ENCODE peak calls at places on chromosomes 7 and 10, in four cellular contexts. I is K562, B is GM12878, H is HepG2. L is an unnamed sample.

GRCh38 chr10:84195044-84195830 is 900 bp downstream of the CDHR1 start:
- DNase-seq in H (no peak), I (no peak), B (no peak), L (no peak)

GRCh38 chr7:26954929-26955328 is 90.5 kb upstream of the SKAP2 start:
- DNase-seq in I (no peak), B (no peak), H (no peak), L (no peak)

GRCh38 chr10:630581-631073 is 58.8 kb downstream of the DIP2C start:
- DNase-seq in I (no peak), H (no peak), B (no peak), L (no peak)

GRCh38 chr7:22607180-22607579 is 107.2 kb upstream of the STEAP1B start:
- DNase-seq in B (no peak), H (no peak), I (no peak), L (no peak)

GRCh38 chr7:40219917-40220316 is 85.1 kb downstream of the SUGCT start:
- DNase-seq in H (no peak), I (no peak), B (no peak), L (no peak)

GRCh38 chr7:30683306-30683705 is 1.1 kb upstream of the CRHR2 start:
- DNase-seq in H (no peak), I (no peak), B (no peak), L (no peak)

GRCh38 chr10:52652431-52653220 is 120.0 kb downstream of the MBL2 start:
- DNase-seq in H (no peak), I (no peak), B (no peak), L (no peak)

GRCh38 chr10:108521827-108522503 is 1357.5 kb upstream of the SORCS1 start:
- DNase-seq in B (no peak), I (no peak), H (no peak), L (no peak)

GRCh38 chr7:101537935-101538595 is 91.0 kb downstream of the MYL10 start:
- DNase-seq in B (no peak), H (no peak), I (no peak), L (no peak)

GRCh38 chr7:155339474-155339873 is 41.8 kb downstream of the INSIG1 start:
- DNase-seq in B (no peak), H (no peak), I (no peak), L (no peak)

GRCh38 chr10:31936933-31937332 is 8.3 kb upstream of the ARHGAP12 start:
- DNase-seq in H (peak; percentile 58), B (no peak), I (no peak), L (no peak)

DNA sequence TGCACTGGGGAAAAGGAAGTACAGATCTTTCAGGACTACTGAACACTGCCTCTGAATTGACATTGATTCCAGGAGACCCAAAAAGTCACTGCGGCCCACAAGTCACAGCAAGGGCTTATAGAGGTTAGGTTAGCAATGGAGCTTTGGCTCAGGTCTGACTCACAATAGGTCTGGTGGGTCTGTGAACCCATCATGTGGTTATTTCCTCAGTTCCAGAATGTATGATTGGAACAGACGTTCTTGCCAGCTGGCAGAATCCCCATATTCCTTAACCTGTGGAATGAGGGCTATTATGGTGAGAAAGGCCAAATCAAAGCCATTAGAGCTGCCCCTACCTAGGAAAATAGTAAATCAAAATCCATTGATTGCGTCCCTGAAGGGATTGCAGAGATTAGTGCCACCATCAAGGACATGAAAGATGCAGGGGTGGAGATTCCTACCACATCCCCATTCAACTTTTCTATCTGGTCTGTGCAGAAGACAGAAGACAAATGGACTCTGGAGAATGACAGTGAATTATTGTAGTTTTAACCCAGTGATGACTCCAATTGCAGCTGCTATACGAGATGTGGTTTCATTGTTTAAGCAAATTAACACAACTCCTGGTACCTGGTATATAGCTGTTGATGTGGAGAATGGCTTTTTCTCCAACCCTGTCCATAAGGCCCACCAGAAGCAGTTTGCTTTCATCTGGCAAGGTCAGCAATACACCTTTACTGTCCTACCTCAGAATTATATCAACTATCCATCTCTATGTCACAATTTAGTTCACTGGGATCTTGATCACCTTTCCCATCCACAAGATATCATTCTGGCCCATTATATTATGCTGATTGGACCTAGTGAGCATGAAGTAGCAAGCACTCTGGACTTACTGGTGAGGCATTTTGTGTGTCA is 44.5 kb upstream of the PIK3CG start:
- DNase-seq in B (no peak), H (no peak), I (no peak), L (no peak)
- TF ChIP-seq SP1 in B (no peak), H (no peak), I (no peak), L (no peak)

GRCh38 chr7:105087981-105088380 is 74.0 kb downstream of the KMT2E start:
- DNase-seq in I (no peak), H (no peak), B (no peak), L (no peak)
- TF ChIP-seq KDM1A in I (no peak), H (no peak), B (no peak), L (no peak)

GRCh38 chr10:95755511-95756004 is 405 bp upstream of the ENTPD1 start:
- DNase-seq in H (peak; percentile 6), I (peak; percentile 43), B (peak; percentile 90), L (no peak)
- TF ChIP-seq SP1 in H (no peak), I (no peak), B (peak; percentile 25), L (no peak)

DNA sequence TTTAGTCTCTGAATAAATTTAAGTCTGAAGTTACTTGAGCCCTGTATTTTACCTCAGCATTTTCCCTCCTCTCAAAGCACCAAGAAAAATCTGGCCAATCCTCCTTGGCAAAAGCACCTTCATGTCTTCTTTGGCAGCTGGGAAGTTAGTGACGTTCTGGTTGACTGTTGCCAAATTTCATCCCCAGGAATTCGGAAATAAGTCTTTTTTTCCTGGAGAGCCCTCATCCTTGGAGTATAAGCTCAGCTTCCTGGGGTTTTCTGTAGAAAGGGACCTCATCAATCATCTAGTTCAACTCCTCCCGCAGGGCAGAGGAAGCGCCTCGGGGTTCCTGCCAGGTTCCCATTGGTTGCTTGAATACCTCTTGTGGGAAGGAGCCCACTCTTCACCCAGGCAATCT is 377.6 kb downstream of the PHTF2 start:
- DNase-seq in B (no peak), I (no peak), H (no peak), L (no peak)
- TF ChIP-seq KDM1A in B (no peak), I (no peak), H (no peak), L (no peak)

GRCh38 chr10:89516149-89516832 is 19.1 kb downstream of the SLC16A12 start:
- DNase-seq in I (peak; percentile 3), H (no peak), B (no peak), L (no peak)

GRCh38 chr10:89518876-89519842 is 16.2 kb downstream of the SLC16A12 start:
- DNase-seq in H (no peak), I (no peak), B (no peak), L (no peak)

GRCh38 chr10:89513206-89513605 is 22.2 kb downstream of the SLC16A12 start:
- DNase-seq in H (no peak), B (no peak), I (no peak), L (no peak)

GRCh38 chr10:89518108-89518507 is 17.3 kb downstream of the SLC16A12 start:
- DNase-seq in I (no peak), B (no peak), H (no peak), L (no peak)

DNA sequence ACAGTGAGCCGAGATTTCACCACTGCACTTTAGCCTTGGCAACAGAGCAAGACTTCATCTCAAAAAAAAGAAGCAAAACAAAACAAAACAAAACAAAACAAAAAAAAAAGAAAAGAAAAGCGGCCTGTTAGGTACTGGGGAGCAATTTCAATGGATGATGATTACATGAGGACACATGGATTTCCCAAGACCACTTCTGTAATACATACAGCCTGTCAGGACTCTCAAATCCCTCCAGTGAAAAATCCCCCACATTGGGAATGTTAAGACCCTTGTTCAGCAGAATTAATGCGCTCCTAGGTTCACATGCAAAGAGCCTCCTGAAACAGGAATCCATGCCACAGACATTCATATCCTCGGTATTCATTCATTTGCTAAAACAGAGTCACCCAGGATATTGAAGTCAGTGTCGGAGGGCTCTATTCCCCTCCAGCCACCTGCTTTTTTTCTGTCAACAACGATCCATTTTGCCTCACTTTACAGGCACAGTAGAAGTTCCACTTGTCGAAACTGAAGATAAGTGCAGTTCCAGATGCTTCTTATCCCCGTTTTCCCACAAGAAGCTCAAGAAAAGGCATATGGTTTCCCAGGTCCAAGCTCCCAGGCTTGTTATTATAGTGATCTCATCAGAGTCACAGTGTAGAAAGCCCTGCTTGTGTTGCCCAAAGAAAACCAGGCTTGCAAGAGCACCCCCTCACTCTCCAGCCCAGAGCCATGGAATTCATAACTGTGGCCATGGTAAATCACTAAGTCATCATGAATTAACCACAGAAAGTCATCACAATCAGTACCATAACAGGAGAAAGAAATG is 20.2 kb downstream of the SLC16A12 start:
- DNase-seq in H (no peak), I (no peak), B (no peak), L (no peak)
- TF ChIP-seq SP1 in H (no peak), I (no peak), B (no peak), L (no peak)

DNA sequence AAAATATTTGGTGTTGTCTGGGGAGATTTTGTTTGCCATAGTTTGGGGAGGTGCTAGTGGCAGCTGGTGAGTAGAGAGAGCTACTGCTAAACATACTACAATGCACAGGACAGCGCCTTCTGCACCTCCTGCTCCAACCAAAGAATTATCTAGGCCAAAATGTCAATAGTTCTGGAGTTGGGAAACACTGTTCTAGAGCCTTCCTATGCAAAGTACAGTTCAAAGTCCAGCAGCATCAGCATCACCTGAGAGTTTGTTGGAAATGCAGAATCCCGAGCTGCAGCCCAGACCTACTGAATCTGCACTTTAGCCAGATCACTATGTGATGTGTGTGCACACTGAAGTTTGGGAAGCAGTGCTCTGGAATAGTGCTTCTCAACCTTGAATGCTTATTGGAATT is 290.7 kb downstream of the TCF7L2 start:
- DNase-seq in H (peak; percentile 6), I (no peak), B (no peak), L (no peak)
- TF ChIP-seq KDM1A in H (no peak), I (no peak), B (no peak), L (no peak)

GRCh38 chr10:25113231-25114035 is 61.4 kb upstream of the GPR158 start:
- DNase-seq in H (peak; percentile 57), B (no peak), I (peak; percentile 85), L (peak; percentile 80)
- TF ChIP-seq SP1 in H (no peak), B (no peak), I (no peak), L (no peak)

DNA sequence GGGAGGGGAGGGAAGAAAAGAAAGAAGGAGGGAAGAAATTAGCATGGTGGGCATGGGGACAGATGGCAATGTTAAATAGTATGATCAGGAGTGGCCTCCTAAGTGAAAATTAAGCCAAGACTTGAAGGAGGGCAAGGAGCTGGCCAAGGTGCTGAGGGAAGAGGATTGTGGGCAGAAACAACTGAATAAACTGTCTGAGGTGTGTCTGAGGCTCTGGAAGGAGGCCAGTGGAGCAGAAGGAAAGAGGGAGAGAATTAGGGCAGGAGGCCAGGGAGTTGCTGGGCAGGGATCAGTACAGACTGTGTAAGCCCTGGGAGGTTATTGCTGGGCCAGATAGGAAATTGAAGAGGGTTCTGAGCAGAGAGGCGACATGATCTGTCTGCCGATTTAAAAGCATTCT is 40.6 kb upstream of the VKORC1L1 start:
- DNase-seq in I (peak; percentile 38), B (no peak), H (no peak), L (no peak)
- TF ChIP-seq KDM1A in I (no peak), B (no peak), H (no peak), L (no peak)

GRCh38 chr10:5047912-5048628 is 44.4 kb upstream of the AKR1C2 start:
- DNase-seq in B (no peak), H (no peak), I (no peak), L (no peak)
- TF ChIP-seq SP1 in B (no peak), H (no peak), I (no peak), L (no peak)